ENCODE peak calls at places on chromosomes 11 and 22, in four cellular contexts. R, D, V and Y are unnamed samples.

GRCh38 chr11:6194065-6194581 is 4.9 kb upstream of the OR52W1 start:
- DNase-seq in R (no peak), D (no peak), V (no peak), Y (no peak)

GRCh38 chr11:5277807-5278206 is 8.1 kb upstream of the HBE1 start:
- DNase-seq in R (no peak), D (no peak), V (no peak), Y (no peak)

GRCh38 chr11:93192163-93192562 is 5.6 kb downstream of the SLC36A4 start:
- DNase-seq in R (peak), D (peak), V (no peak), Y (no peak)

GRCh38 chr11:120420572-120420971 is 84.4 kb downstream of the ARHGEF12 start:
- DNase-seq in R (no peak), D (no peak), V (no peak), Y (no peak)

GRCh38 chr11:69588270-69588669 is 52.7 kb upstream of the CCND1 start:
- DNase-seq in R (no peak), D (no peak), V (no peak), Y (peak)

GRCh38 chr22:43094085-43094484 is 4.9 kb upstream of the TTLL1 start:
- DNase-seq in R (no peak), D (no peak), V (no peak), Y (peak)

GRCh38 chr11:57751676-57752253 is at the start of gene BTBD18:
- DNase-seq in R (peak), D (peak), V (no peak), Y (peak)

GRCh38 chr11:95764267-95764898 is 25.2 kb downstream of the FAM76B start:
- DNase-seq in R (no peak), D (peak), V (no peak), Y (peak)

GRCh38 chr11:94854770-94855633 is 86.8 kb downstream of the AMOTL1 start:
- DNase-seq in R (no peak), D (no peak), V (no peak), Y (no peak)

GRCh38 chr11:96001037-96001436 is 77.1 kb upstream of the MTMR2 start:
- DNase-seq in R (no peak), D (no peak), V (no peak), Y (no peak)

GRCh38 chr11:118304227-118304808 is at the start of gene CD3E:
- DNase-seq in R (no peak), D (no peak), V (no peak), Y (no peak)

GRCh38 chr22:37166675-37167066 is 17.0 kb upstream of the IL2RB start:
- DNase-seq in R (peak), D (peak), V (no peak), Y (peak)

GRCh38 chr11:107252429-107253161 is 205.0 kb downstream of the CWF19L2 start:
- DNase-seq in R (no peak), D (no peak), V (peak), Y (no peak)

GRCh38 chr22:20130319-20130718 is 1.3 kb upstream of the ZDHHC8 start:
- DNase-seq in R (no peak), D (no peak), V (no peak), Y (no peak)

GRCh38 chr11:118211006-118211405 is 13.8 kb downstream of the JAML start:
- DNase-seq in R (peak), D (no peak), V (no peak), Y (no peak)

DNA sequence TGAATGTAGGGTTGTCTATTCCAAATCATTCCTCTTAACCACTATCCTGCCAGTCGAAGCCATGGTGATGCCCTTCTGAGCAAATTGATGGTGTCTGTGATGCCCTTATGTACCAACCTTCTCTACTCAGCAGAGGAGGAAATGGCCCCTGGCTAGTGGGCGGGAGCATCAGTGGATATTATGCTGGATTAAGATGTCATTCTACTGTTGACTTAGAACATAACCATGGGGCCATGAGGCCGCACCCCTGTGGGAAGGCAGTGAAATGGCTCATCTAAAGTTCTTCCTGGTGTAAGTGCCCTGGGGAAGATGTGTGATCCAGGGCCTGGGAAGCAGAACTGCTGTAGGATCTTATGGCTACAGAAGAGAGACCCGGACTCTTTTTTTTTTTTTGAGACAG is 20.7 kb upstream of the P2RY2 start:
- DNase-seq in R (peak), D (no peak), V (no peak), Y (no peak)
- TF ChIP-seq CBFB in R (no peak), D (no peak), V (no peak), Y (no peak)

GRCh38 chr11:27241316-27242122 is 121.5 kb downstream of the CCDC34 start:
- DNase-seq in R (no peak), D (peak), V (no peak), Y (no peak)
- TF ChIP-seq CBFB in R (no peak), D (no peak), V (no peak), Y (no peak)

GRCh38 chr11:34192481-34193401 is 87.3 kb downstream of the NAT10 start:
- DNase-seq in R (no peak), D (no peak), V (no peak), Y (no peak)
- TF ChIP-seq CBFB in R (no peak), D (no peak), V (no peak), Y (no peak)

GRCh38 chr22:27105142-27106025 is 448.0 kb downstream of the MIAT start:
- DNase-seq in R (no peak), D (no peak), V (no peak), Y (no peak)

GRCh38 chr22:27107824-27108223 is 450.4 kb downstream of the MIAT start:
- DNase-seq in R (no peak), D (no peak), V (no peak), Y (peak)

GRCh38 chr22:27107005-27107404 is 449.6 kb downstream of the MIAT start:
- DNase-seq in R (no peak), D (no peak), V (no peak), Y (no peak)

GRCh38 chr22:27110985-27111451 is 453.6 kb downstream of the MIAT start:
- DNase-seq in R (no peak), D (no peak), V (no peak), Y (peak)

GRCh38 chr22:27108425-27109114 is 451.2 kb downstream of the MIAT start:
- DNase-seq in R (no peak), D (no peak), V (no peak), Y (no peak)
- TF ChIP-seq CBFB in R (no peak), D (no peak), V (no peak), Y (no peak)

GRCh38 chr11:733072-733471 is 14.2 kb upstream of the TALDO1 start:
- DNase-seq in R (no peak), D (peak), V (no peak), Y (no peak)

GRCh38 chr11:742156-742546 is 5.1 kb upstream of the TALDO1 start:
- DNase-seq in R (no peak), D (no peak), V (no peak), Y (no peak)

GRCh38 chr11:737366-737765 is 9.9 kb upstream of the TALDO1 start:
- DNase-seq in R (no peak), D (no peak), V (no peak), Y (no peak)

GRCh38 chr11:736431-736830 is 10.8 kb upstream of the TALDO1 start:
- DNase-seq in R (no peak), D (no peak), V (no peak), Y (no peak)
- TF ChIP-seq CBFB in R (no peak), D (no peak), V (no peak), Y (no peak)

GRCh38 chr11:121965330-121965729 is 150.7 kb downstream of the BLID start:
- DNase-seq in R (no peak), D (no peak), V (no peak), Y (no peak)
- TF ChIP-seq CBFB in R (no peak), D (no peak), V (no peak), Y (no peak)

GRCh38 chr11:75097173-75097557 is 489 bp upstream of the OR2AT4 start:
- DNase-seq in R (no peak), D (no peak), V (no peak), Y (no peak)

GRCh38 chr11:75100314-75100713 is 3.6 kb upstream of the OR2AT4 start:
- DNase-seq in R (no peak), D (peak), V (peak), Y (no peak)

GRCh38 chr11:75101424-75102128 is 4.9 kb upstream of the OR2AT4 start:
- DNase-seq in R (no peak), D (no peak), V (no peak), Y (no peak)

GRCh38 chr11:75099635-75100034 is 3.0 kb upstream of the OR2AT4 start:
- DNase-seq in R (no peak), D (no peak), V (no peak), Y (no peak)

DNA sequence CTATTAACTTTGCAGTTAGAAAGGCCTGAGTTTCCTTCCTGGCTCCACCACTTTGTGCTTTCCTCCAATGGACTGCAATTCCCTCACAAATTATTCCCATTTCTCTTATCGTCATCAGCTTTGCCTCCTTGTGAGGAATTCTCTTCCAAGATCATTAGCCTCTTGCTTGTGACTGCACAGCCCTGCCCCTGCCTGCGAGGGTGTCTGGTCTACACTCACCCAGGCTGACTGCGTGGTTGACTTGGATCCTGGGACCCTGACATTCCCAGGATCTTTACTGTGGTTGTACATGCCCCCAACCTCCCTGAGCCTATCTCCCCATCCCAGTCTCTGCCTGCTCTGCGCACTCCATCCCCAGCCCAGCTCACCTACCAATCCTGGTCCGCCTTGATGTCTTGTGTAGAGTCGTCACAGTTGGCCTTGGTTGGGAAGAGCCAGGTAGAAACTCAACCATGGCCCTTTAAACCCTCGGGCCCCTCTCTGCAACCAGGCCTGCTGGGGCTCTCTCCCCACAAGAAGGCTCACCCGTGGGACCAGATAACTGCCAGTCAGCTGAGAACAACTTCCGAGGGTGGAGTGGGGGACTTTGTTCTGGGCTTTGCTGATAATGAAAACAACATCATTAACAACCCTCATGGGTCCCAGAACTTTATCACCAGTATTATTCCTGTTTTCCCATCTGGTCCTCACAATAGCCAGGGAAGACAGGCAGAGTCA is at the start of gene OR2AT4:
- DNase-seq in R (no peak), D (peak), V (no peak), Y (no peak)
- TF ChIP-seq CBFB in R (no peak), D (peak), V (no peak), Y (no peak)